ENCODE peak calls at places on chromosomes 6 and 20, in nine cellular contexts. Z, U, D, C, T, Q, H, E and J are unnamed samples.

GRCh38 chr6:150304421-150304820 is 64.4 kb upstream of the IYD start:
- DNase-seq in Z (no peak), U (no peak), D (no peak), C (no peak), T (no peak), Q (no peak), H (no peak), E (no peak), J (no peak)

GRCh38 chr6:15073883-15074465 is 171.9 kb upstream of the JARID2 start:
- DNase-seq in Z (no peak), U (no peak), D (no peak), C (no peak), T (no peak), Q (no peak), H (no peak), E (no peak), J (no peak)

GRCh38 chr6:160967833-160968232 is 23.7 kb upstream of the MAP3K4 start:
- DNase-seq in Z (no peak), U (no peak), D (no peak), C (no peak), T (peak), Q (no peak), H (no peak), E (no peak), J (no peak)

GRCh38 chr20:23928788-23929187 is 49.2 kb upstream of the CST5 start:
- DNase-seq in Z (no peak), U (peak), D (no peak), C (no peak), T (no peak), Q (peak), H (peak), E (no peak), J (no peak)

GRCh38 chr20:48949304-48950170 is 28.0 kb downstream of the ARFGEF2 start:
- DNase-seq in Z (no peak), U (no peak), D (peak), C (no peak), T (no peak), Q (no peak), H (peak), E (no peak), J (no peak)

GRCh38 chr6:20652691-20653479 is 118.6 kb downstream of the CDKAL1 start:
- DNase-seq in Z (peak), U (peak), D (no peak), C (no peak), T (peak), Q (no peak), H (no peak), E (peak), J (no peak)

GRCh38 chr20:46253391-46253790 is 54.9 kb downstream of the CDH22 start:
- DNase-seq in Z (no peak), U (peak), D (peak), C (peak), T (peak), Q (no peak), H (peak), E (no peak), J (peak)

GRCh38 chr6:5706094-5707033 is 300.4 kb downstream of the NRN1 start:
- DNase-seq in Z (no peak), U (no peak), D (no peak), C (peak), T (no peak), Q (peak), H (no peak), E (no peak), J (peak)

GRCh38 chr6:150008588-150008987 is 16.7 kb downstream of the RAET1L start:
- DNase-seq in Z (no peak), U (peak), D (no peak), C (no peak), T (peak), Q (no peak), H (no peak), E (no peak), J (no peak)

GRCh38 chr20:7627734-7628663 is 312.3 kb downstream of the HAO1 start:
- DNase-seq in Z (no peak), U (peak), D (no peak), C (peak), T (peak), Q (no peak), H (no peak), E (peak), J (no peak)

GRCh38 chr20:33583154-33583553 is 79.0 kb upstream of the C20orf144 start:
- DNase-seq in Z (no peak), U (no peak), D (no peak), C (no peak), T (no peak), Q (no peak), H (no peak), E (no peak), J (no peak)

GRCh38 chr6:13289789-13290318 is 38.5 kb downstream of the TBC1D7 start:
- DNase-seq in Z (no peak), U (no peak), D (no peak), C (no peak), T (no peak), Q (no peak), H (no peak), E (no peak), J (peak)

GRCh38 chr6:43093361-43094289 is 17.5 kb downstream of the PTK7 start:
- DNase-seq in Z (peak), U (no peak), D (no peak), C (peak), T (peak), Q (no peak), H (peak), E (peak), J (peak)

GRCh38 chr6:91506509-91506908 is 919.6 kb upstream of the MAP3K7 start:
- DNase-seq in Z (no peak), U (peak), D (no peak), C (no peak), T (no peak), Q (no peak), H (no peak), E (no peak), J (no peak)

GRCh38 chr6:124984668-124985338 is 22.6 kb downstream of the RNF217 start:
- DNase-seq in Z (peak), U (peak), D (no peak), C (peak), T (peak), Q (no peak), H (no peak), E (peak), J (no peak)

GRCh38 chr6:170206317-170206621 is 84.6 kb downstream of the DLL1 start:
- DNase-seq in Z (no peak), U (no peak), D (no peak), C (no peak), T (no peak), Q (no peak), H (no peak), E (no peak), J (peak)

GRCh38 chr20:4488407-4489339 is 233.0 kb upstream of the PRND start:
- DNase-seq in Z (peak), U (peak), D (no peak), C (peak), T (peak), Q (no peak), H (no peak), E (peak), J (no peak)

GRCh38 chr20:1533059-1533458 is 24.4 kb downstream of the SIRPD start:
- DNase-seq in Z (no peak), U (peak), D (peak), C (no peak), T (peak), Q (no peak), H (peak), E (no peak), J (no peak)

GRCh38 chr6:1997702-1998101 is 247.7 kb downstream of the GMDS start:
- DNase-seq in Z (no peak), U (no peak), D (no peak), C (no peak), T (no peak), Q (no peak), H (no peak), E (no peak), J (no peak)

GRCh38 chr6:167750956-167751358 is 75.8 kb upstream of the AFDN start:
- DNase-seq in Z (no peak), U (peak), D (no peak), C (no peak), T (no peak), Q (no peak), H (peak), E (no peak), J (peak)

GRCh38 chr6:40472354-40472753 is 114.8 kb downstream of the LRFN2 start:
- DNase-seq in Z (no peak), U (no peak), D (no peak), C (no peak), T (no peak), Q (peak), H (no peak), E (no peak), J (no peak)

GRCh38 chr6:101226677-101227135 is 166.8 kb upstream of the GRIK2 start:
- DNase-seq in Z (peak), U (peak), D (peak), C (peak), T (peak), Q (peak), H (peak), E (peak), J (no peak)

GRCh38 chr6:80438728-80439127 is 332.3 kb downstream of the BCKDHB start:
- DNase-seq in Z (peak), U (peak), D (peak), C (peak), T (peak), Q (no peak), H (peak), E (peak), J (no peak)

GRCh38 chr6:12013368-12013617 is 1.2 kb downstream of the HIVEP1 start:
- DNase-seq in Z (no peak), U (no peak), D (no peak), C (no peak), T (no peak), Q (no peak), H (no peak), E (no peak), J (no peak)

GRCh38 chr6:42179956-42180335 is 6.8 kb downstream of the GUCA1A start:
- DNase-seq in Z (peak), U (peak), D (no peak), C (no peak), T (peak), Q (no peak), H (no peak), E (no peak), J (no peak)

GRCh38 chr6:44133003-44133931 is 5.9 kb downstream of the TMEM63B start:
- DNase-seq in Z (peak), U (peak), D (peak), C (peak), T (peak), Q (no peak), H (peak), E (peak), J (peak)

GRCh38 chr20:49581482-49581881 is 13.5 kb upstream of the PTGIS start:
- DNase-seq in Z (no peak), U (no peak), D (no peak), C (no peak), T (no peak), Q (no peak), H (no peak), E (no peak), J (no peak)

GRCh38 chr6:79842382-79843040 is 104.8 kb downstream of the ELOVL4 start:
- DNase-seq in Z (no peak), U (no peak), D (no peak), C (no peak), T (no peak), Q (no peak), H (no peak), E (no peak), J (no peak)

GRCh38 chr6:1281746-1282145 is 30.2 kb upstream of the FOXQ1 start:
- DNase-seq in Z (no peak), U (no peak), D (no peak), C (no peak), T (no peak), Q (no peak), H (peak), E (no peak), J (no peak)

GRCh38 chr6:98931710-98932109 is 16.0 kb downstream of the FBXL4 start:
- DNase-seq in Z (no peak), U (no peak), D (peak), C (no peak), T (no peak), Q (no peak), H (no peak), E (no peak), J (no peak)

GRCh38 chr20:51767867-51768758 is at the start of gene ATP9A:
- DNase-seq in Z (peak), U (peak), D (peak), C (peak), T (peak), Q (no peak), H (peak), E (peak), J (peak)
- H3K4me3 ChIP-seq in Z (peak), U (peak), D (peak), C (peak), T (peak), Q (no peak), H (peak), E (peak), J (peak)

DNA sequence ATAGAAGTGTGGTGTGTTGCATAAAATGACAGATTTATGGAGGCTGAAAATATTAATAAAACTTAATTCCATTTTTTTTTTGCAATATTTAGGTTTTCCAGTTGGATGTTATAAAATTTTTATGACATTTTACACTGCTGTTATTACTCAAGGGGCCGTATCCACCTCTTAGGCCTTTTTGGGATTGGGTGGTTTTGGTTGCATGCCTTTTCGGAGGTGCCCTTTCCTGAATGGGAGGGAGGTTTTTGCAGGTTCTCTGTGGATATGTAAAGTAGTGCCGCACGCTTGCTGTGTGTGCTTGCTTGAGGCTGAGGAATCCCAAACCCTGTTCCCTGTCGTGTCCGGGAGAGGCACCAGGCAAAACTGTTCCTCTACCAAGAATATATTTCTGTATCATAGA is 6.8 kb downstream of the ARID1B start:
- DNase-seq in Z (no peak), U (no peak), D (peak), C (no peak), T (no peak), Q (no peak), H (peak), E (no peak), J (no peak)
- H3K9ac ChIP-seq in Z (peak), U (no peak), D (no peak), C (peak), T (peak), Q (no peak), H (no peak), E (no peak), J (no peak)

DNA sequence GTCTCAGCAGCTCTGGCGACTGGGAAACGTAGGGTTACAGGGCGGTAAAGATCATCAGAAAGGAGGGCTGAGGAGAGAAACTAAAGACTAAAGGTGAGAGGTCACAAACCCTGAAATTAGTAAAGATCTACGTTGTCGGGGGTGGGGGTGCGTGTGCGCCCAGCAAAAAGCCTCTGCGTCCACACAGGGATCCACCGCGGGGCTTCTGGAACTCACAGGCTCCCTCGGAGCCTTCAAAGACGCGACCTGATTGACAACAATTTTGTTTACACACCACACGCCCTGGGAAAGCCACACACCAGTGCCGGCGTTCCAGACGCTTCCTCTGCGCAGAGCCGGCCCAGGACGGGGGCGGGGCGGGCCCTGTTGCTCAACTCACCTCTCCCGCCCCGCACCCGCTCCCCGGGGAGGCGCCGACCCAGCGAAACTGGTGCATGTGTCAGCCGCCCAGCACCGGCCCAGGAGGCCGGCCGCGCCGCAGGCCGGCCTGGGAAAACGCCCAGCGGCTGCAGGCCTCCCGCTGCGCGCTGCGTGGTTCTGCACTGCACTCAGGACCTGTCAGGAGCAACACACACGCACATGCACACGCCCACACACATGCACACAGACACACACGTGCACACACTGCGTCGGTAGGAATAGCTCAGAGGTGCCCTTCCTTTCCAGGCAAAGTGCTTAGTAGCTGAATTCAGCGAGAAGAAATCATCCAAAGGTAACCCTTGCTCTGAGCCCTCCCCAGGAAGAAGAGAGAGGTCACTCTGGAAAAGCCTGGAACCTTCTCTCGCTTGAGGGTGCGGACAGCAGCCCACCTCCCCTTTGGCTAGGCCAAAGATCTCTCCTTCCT is 57.2 kb upstream of the ARID1B start:
- DNase-seq in Z (peak), U (peak), D (peak), C (peak), T (peak), Q (peak), H (peak), E (peak), J (peak)
- H3K4me3 ChIP-seq in Z (peak), U (peak), D (no peak), C (peak), T (peak), Q (no peak), H (no peak), E (peak), J (peak)

GRCh38 chr6:31945154-31945506 is 765 bp upstream of the CFB start:
- DNase-seq in Z (no peak), U (no peak), D (no peak), C (no peak), T (no peak), Q (no peak), H (no peak), E (no peak), J (no peak)
- H3K9ac ChIP-seq in Z (no peak), U (no peak), D (no peak), C (peak), T (peak), Q (no peak), H (no peak), E (no peak), J (no peak)

GRCh38 chr20:20005381-20005780 is 11.8 kb upstream of the NAA20 start:
- DNase-seq in Z (no peak), U (no peak), D (no peak), C (no peak), T (no peak), Q (no peak), H (no peak), E (no peak), J (no peak)

GRCh38 chr20:20000223-20000968 is 16.8 kb upstream of the NAA20 start:
- DNase-seq in Z (no peak), U (no peak), D (no peak), C (no peak), T (no peak), Q (no peak), H (no peak), E (no peak), J (no peak)

GRCh38 chr20:20002101-20002998 is 14.8 kb upstream of the NAA20 start:
- DNase-seq in Z (peak), U (peak), D (no peak), C (no peak), T (no peak), Q (no peak), H (no peak), E (no peak), J (no peak)

GRCh38 chr20:19998990-19999705 is 18.0 kb upstream of the NAA20 start:
- DNase-seq in Z (no peak), U (no peak), D (no peak), C (no peak), T (no peak), Q (no peak), H (no peak), E (no peak), J (no peak)

GRCh38 chr20:20003088-20003954 is 13.8 kb upstream of the NAA20 start:
- DNase-seq in Z (peak), U (no peak), D (no peak), C (no peak), T (peak), Q (no peak), H (no peak), E (peak), J (no peak)
- H3K4me3 ChIP-seq in Z (no peak), U (no peak), D (no peak), C (peak), T (no peak), Q (no peak), H (no peak), E (no peak), J (no peak)

GRCh38 chr6:133888931-133889556 is at the start of gene TCF21:
- DNase-seq in Z (peak), U (no peak), D (peak), C (peak), T (peak), Q (no peak), H (peak), E (peak), J (peak)
- H3K9ac ChIP-seq in Z (peak), U (no peak), D (no peak), C (peak), T (peak), Q (no peak), H (peak), E (peak), J (peak)

GRCh38 chr6:108157234-108157971 is 8.4 kb upstream of the NR2E1 start:
- DNase-seq in Z (no peak), U (no peak), D (peak), C (peak), T (no peak), Q (no peak), H (no peak), E (no peak), J (no peak)

GRCh38 chr6:108156938-108157233 is 8.9 kb upstream of the NR2E1 start:
- DNase-seq in Z (no peak), U (no peak), D (no peak), C (no peak), T (no peak), Q (no peak), H (no peak), E (no peak), J (no peak)

GRCh38 chr6:108160009-108160408 is 5.8 kb upstream of the NR2E1 start:
- DNase-seq in Z (no peak), U (no peak), D (peak), C (no peak), T (no peak), Q (no peak), H (no peak), E (no peak), J (no peak)

GRCh38 chr6:108156180-108156937 is 9.5 kb upstream of the NR2E1 start:
- DNase-seq in Z (no peak), U (peak), D (peak), C (no peak), T (peak), Q (no peak), H (no peak), E (no peak), J (no peak)

DNA sequence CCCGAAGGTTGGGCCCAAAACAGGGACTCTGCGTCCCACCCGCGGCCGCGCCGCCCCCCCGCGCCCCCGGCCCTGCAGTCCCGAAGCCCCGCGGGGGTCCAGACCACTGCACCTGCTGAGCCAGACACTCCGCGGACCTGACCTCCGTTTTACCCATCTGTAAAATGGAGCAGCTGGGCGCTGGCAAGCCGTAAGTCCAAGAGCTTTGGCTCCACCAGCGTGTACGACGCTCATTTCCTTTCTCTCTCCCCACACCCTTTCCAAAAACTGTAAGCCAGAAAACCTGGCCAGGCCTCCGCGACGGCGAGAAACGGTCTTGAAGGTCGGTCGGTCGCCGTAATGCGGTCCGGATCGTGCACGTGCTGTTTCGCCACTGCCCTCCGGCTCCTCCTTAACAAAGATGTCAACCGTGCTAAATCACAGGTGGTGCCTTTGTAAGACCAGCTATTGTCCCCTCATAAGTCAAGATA is 7.8 kb upstream of the NR2E1 start:
- DNase-seq in Z (no peak), U (no peak), D (peak), C (no peak), T (no peak), Q (no peak), H (no peak), E (no peak), J (no peak)
- H3K4me3 ChIP-seq in Z (no peak), U (peak), D (peak), C (no peak), T (no peak), Q (no peak), H (no peak), E (no peak), J (peak)